ENCODE peak calls at places on chromosomes 5 and 9, in ten cellular contexts. F, P, I, O, Z, N, W, R, E and G are unnamed samples.

GRCh38 chr5:98638111-98638510 is 135.4 kb upstream of the RGMB start:
- DNase-seq in F (no peak), R (no peak), Z (no peak), E (no peak), P (no peak), O (no peak), W (no peak), I (no peak), N (no peak), G (no peak)

GRCh38 chr9:92759990-92760893 is 4.4 kb downstream of the BICD2 start:
- DNase-seq in P (no peak), Z (peak; percentile 80), N (peak; percentile 84), I (peak; percentile 52), O (no peak), W (no peak), R (peak; percentile 60), F (no peak), E (no peak), G (no peak)

GRCh38 chr5:145236127-145236526 is 599.0 kb downstream of the PRELID2 start:
- DNase-seq in P (no peak), W (no peak), R (no peak), I (no peak), Z (no peak), F (no peak), O (no peak), E (no peak), N (no peak), G (no peak)

GRCh38 chr5:159581502-159582249 is 251.4 kb upstream of the IL12B start:
- DNase-seq in N (no peak), I (peak; percentile 39), P (no peak), F (peak; percentile 81), O (no peak), R (no peak), W (peak; percentile 95), E (no peak), Z (peak; percentile 7), G (no peak)

GRCh38 chr9:86655147-86655546 is 292.2 kb downstream of the GAS1 start:
- DNase-seq in R (no peak), W (no peak), P (no peak), Z (no peak), O (no peak), N (no peak), I (no peak), F (no peak), E (no peak), G (no peak)

GRCh38 chr9:134391319-134392231 is 65.3 kb downstream of the RXRA start:
- DNase-seq in F (no peak), E (peak; percentile 59), R (no peak), Z (peak; percentile 65), N (no peak), I (no peak), P (no peak), W (no peak), O (no peak), G (no peak)

GRCh38 chr9:121772600-121773285 is 121.3 kb downstream of the DAB2IP start:
- DNase-seq in Z (peak; percentile 67), E (no peak), F (no peak), I (no peak), N (peak; percentile 89), W (no peak), O (no peak), P (no peak), R (peak; percentile 80), G (no peak)

GRCh38 chr9:132942541-132943182 is 1.8 kb downstream of the TSC1 start:
- DNase-seq in P (no peak), F (no peak), Z (no peak), R (no peak), N (no peak), W (no peak), I (no peak), E (no peak), O (no peak), G (no peak)

GRCh38 chr9:68877219-68877618 is 136.7 kb downstream of the PRKACG start:
- DNase-seq in Z (no peak), W (no peak), R (no peak), F (no peak), N (no peak), O (no peak), I (no peak), P (no peak), E (no peak), G (no peak)

DNA sequence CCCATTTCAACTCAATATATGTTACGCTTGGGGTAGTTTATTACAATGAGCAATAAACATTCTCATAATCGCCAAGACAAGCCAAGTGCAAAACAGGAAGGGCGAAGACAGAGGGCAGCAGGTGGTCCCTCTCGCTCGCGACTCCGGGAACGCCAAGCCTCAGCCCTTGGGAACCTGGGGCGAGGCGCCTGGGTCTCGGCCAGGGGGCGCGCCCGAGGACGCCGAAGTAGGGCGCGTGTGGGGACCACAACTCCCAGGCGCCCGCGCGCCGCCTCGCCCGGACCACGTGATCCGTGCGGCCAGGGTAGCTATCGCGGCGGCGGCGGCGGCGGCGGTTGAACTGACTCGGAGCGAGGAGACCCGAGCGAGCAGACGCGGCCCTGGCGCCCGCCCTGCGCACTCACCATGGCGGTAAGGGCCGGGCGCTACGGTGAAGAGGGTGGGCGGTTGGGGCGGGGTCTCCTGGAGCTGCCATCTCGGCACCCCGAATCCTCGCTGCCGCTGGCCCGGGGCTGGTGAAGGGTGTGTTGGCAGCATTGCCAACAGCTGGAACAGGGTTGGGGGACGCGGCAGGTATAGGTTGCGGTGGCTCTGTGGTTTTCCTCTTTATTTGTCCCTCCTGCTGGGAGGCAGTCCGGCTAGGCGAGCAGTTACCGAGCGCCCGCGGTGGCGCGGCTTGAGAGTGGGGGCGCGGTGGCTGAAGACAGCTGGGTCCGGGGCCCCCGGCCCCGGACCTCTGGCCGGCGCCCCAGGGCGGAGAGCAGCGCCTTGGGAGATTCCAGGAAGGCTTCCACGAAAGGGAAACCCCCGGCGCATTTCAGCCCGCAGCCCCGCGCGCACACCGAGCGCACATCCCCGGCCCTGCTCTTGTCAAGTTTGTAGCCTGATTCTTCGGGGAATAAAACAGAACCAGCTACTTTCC is at the start of gene SLC31A2:
- DNase-seq in N (peak; percentile 92), F (peak; percentile 34), E (peak; percentile 68), P (peak; percentile 96), O (peak; percentile 85), R (peak; percentile 95), W (peak; percentile 78), Z (peak; percentile 84), I (peak; percentile 91), G (peak; percentile 82)
- H3K27ac ChIP-seq in N (peak within 1 kb of the TSS; percentile 86), F (peak within 1 kb of the TSS; percentile 97), E (peak within 1 kb of the TSS; percentile 55), P (no peak within 1 kb of the TSS), O (no peak within 1 kb of the TSS), R (peak within 1 kb of the TSS; percentile 45), W (no peak within 1 kb of the TSS), Z (peak within 1 kb of the TSS; percentile 57), I (peak within 1 kb of the TSS; percentile 68), G (peak within 1 kb of the TSS; percentile 87)

DNA sequence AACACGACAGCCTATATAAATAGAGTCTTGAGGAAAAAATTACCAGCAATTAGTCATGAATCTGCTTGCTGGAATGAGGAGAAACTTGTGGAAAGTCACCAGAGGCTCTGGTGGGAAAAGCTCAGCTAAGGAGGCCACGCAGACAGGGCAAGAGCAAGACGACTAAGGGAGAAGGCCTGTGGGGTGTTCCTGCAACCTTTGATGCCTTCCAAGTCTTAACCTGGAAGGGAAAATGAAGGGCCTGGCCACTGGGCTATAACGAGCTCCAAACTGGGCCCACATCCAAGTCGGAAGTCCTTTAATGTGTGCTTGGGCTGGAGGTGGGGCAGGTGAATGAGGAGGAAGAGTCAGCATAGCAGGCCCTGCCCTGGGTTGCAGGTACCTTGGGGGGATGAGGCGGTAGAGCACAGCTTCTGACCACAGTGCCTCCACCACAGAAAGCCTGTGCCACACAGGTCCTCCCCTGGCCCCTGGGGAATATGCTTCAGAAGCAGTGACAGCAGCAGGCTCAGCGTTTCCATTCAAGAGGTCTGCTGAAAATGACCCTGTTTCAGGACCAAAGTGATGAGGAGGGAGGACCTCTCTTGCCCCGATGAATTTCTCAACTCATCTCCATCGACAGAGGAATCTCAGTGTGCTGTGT is 92.8 kb upstream of the LRRTM2 start:
- DNase-seq in W (no peak), E (no peak), F (no peak), Z (peak; percentile 23), N (no peak), O (no peak), R (no peak), I (peak; percentile 81), P (no peak), G (no peak)
- H3K27ac ChIP-seq in W (no peak overlapping the region), E (no peak overlapping the region), F (no peak overlapping the region), Z (no peak overlapping the region), N (no peak overlapping the region), O (no peak overlapping the region), R (no peak overlapping the region), I (no peak overlapping the region), P (no peak overlapping the region), G (no peak overlapping the region)

GRCh38 chr5:137305971-137306592 is 193.0 kb downstream of the SPOCK1 start:
- DNase-seq in E (no peak), Z (no peak), W (no peak), O (no peak), R (no peak), P (no peak), I (no peak), N (no peak), F (no peak), G (no peak)

GRCh38 chr5:137300411-137301240 is 198.5 kb downstream of the SPOCK1 start:
- DNase-seq in F (no peak), O (no peak), I (no peak), R (no peak), P (no peak), E (no peak), N (no peak), Z (no peak), W (peak; percentile 27), G (no peak)

GRCh38 chr5:137304227-137304874 is 194.8 kb downstream of the SPOCK1 start:
- DNase-seq in R (no peak), P (no peak), F (no peak), W (peak; percentile 55), Z (peak; percentile 38), E (no peak), I (peak; percentile 67), O (no peak), N (no peak), G (no peak)

GRCh38 chr5:137306903-137307302 is 192.2 kb downstream of the SPOCK1 start:
- DNase-seq in W (no peak), I (no peak), O (no peak), P (no peak), Z (no peak), R (no peak), F (no peak), N (no peak), E (no peak), G (no peak)

GRCh38 chr5:137303509-137303908 is 195.6 kb downstream of the SPOCK1 start:
- DNase-seq in I (no peak), E (no peak), W (no peak), R (no peak), N (no peak), F (no peak), Z (no peak), P (no peak), O (no peak), G (no peak)
- H3K27ac ChIP-seq in I (no peak overlapping the region), E (no peak overlapping the region), W (no peak overlapping the region), R (no peak overlapping the region), N (no peak overlapping the region), F (no peak overlapping the region), Z (no peak overlapping the region), P (no peak overlapping the region), O (no peak overlapping the region), G (no peak overlapping the region)

DNA sequence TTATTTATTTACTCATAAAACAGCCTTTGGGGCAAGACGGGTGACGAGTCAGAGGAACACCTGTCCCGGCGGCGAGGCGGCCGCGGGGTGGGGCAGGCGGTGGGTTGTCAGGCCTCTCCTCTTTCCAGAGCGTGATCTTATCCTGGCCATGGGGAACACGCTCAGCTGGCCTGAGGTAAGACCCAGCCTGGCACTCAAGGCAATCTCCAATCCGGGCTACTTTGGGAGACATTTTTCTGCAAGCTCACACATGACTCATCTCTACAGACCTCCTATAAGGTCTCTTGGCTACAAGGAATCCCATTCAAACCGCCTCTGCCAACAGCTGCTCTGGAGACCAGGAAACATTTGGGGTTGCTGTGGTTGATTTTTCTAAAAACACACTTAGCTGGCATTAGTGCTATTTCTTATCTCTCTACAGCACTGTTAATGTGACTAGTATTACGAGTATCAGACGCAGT is 6.2 kb downstream of the RAPGEF1 start:
- DNase-seq in F (peak; percentile 94), W (peak; percentile 94), R (peak; percentile 77), O (no peak), E (no peak), N (peak; percentile 65), P (no peak), Z (no peak), I (no peak), G (no peak)
- H3K27ac ChIP-seq in F (peak overlapping the region; percentile 79), W (peak overlapping the region; percentile 95), R (peak overlapping the region; percentile 58), O (no peak overlapping the region), E (peak overlapping the region; percentile 72), N (peak overlapping the region; percentile 89), P (no peak overlapping the region), Z (peak overlapping the region; percentile 67), I (no peak overlapping the region), G (peak overlapping the region; percentile 14)